ENCODE peak calls at places on chromosomes 16 and 17, in nine cellular contexts. One of them, this sample, is unnamed.

GRCh38 chr16:11561856-11562255 is 24.9 kb downstream of the LITAF start:
- DNase-seq in MM.1S: no peak
- DNase-seq in A549: no peak
- DNase-seq in heart left ventricle: no peak
- DNase-seq in mesothelial cell of epicardium: no peak
- DNase-seq in Calu3: no peak
- DNase-seq in endodermal cell: no peak
- DNase-seq in GM20000: no peak
- DNase-seq in HFFc6: no peak
- DNase-seq in this sample: no peak

GRCh38 chr17:82107341-82107860 is 9.4 kb upstream of the FASN start:
- DNase-seq in MM.1S: no peak
- DNase-seq in A549: peak
- DNase-seq in heart left ventricle: no peak
- DNase-seq in mesothelial cell of epicardium: no peak
- DNase-seq in Calu3: no peak
- DNase-seq in endodermal cell: peak
- DNase-seq in GM20000: peak
- DNase-seq in HFFc6: no peak
- DNase-seq in this sample: no peak

GRCh38 chr17:58991718-58992331 is 114.9 kb downstream of the TRIM37 start:
- DNase-seq in MM.1S: no peak
- DNase-seq in A549: no peak
- DNase-seq in heart left ventricle: no peak
- DNase-seq in mesothelial cell of epicardium: no peak
- DNase-seq in Calu3: peak
- DNase-seq in endodermal cell: no peak
- DNase-seq in GM20000: peak
- DNase-seq in HFFc6: peak
- DNase-seq in this sample: no peak

GRCh38 chr16:49674255-49674980 is 181.5 kb downstream of the ZNF423 start:
- DNase-seq in MM.1S: no peak
- DNase-seq in A549: no peak
- DNase-seq in heart left ventricle: no peak
- DNase-seq in mesothelial cell of epicardium: no peak
- DNase-seq in Calu3: no peak
- DNase-seq in endodermal cell: no peak
- DNase-seq in GM20000: no peak
- DNase-seq in HFFc6: no peak
- DNase-seq in this sample: no peak

GRCh38 chr16:67917852-67918236 is 13.8 kb downstream of the CTRL start:
- DNase-seq in MM.1S: no peak
- DNase-seq in A549: peak
- DNase-seq in heart left ventricle: no peak
- DNase-seq in mesothelial cell of epicardium: no peak
- DNase-seq in Calu3: no peak
- DNase-seq in endodermal cell: no peak
- DNase-seq in GM20000: no peak
- DNase-seq in HFFc6: peak
- DNase-seq in this sample: no peak

GRCh38 chr16:85557976-85558589 is 55.0 kb upstream of the GSE1 start:
- DNase-seq in MM.1S: peak
- DNase-seq in A549: no peak
- DNase-seq in heart left ventricle: no peak
- DNase-seq in mesothelial cell of epicardium: no peak
- DNase-seq in Calu3: peak
- DNase-seq in endodermal cell: peak
- DNase-seq in GM20000: no peak
- DNase-seq in HFFc6: no peak
- DNase-seq in this sample: no peak

GRCh38 chr17:43645765-43646481 is 15.8 kb downstream of the MEOX1 start:
- DNase-seq in MM.1S: no peak
- DNase-seq in A549: no peak
- DNase-seq in heart left ventricle: peak
- DNase-seq in mesothelial cell of epicardium: no peak
- DNase-seq in Calu3: peak
- DNase-seq in endodermal cell: peak
- DNase-seq in GM20000: no peak
- DNase-seq in HFFc6: no peak
- DNase-seq in this sample: peak

GRCh38 chr17:50686494-50687199 is 21.1 kb downstream of the ANKRD40 start:
- DNase-seq in MM.1S: no peak
- DNase-seq in A549: peak
- DNase-seq in heart left ventricle: peak
- DNase-seq in mesothelial cell of epicardium: no peak
- DNase-seq in Calu3: peak
- DNase-seq in endodermal cell: peak
- DNase-seq in GM20000: no peak
- DNase-seq in HFFc6: peak
- DNase-seq in this sample: no peak

GRCh38 chr17:78347453-78347852 is 12.4 kb downstream of the SOCS3 start:
- DNase-seq in MM.1S: no peak
- DNase-seq in A549: no peak
- DNase-seq in heart left ventricle: no peak
- DNase-seq in mesothelial cell of epicardium: no peak
- DNase-seq in Calu3: no peak
- DNase-seq in endodermal cell: no peak
- DNase-seq in GM20000: no peak
- DNase-seq in HFFc6: no peak
- DNase-seq in this sample: no peak

GRCh38 chr17:78351449-78352006 is 8.3 kb downstream of the SOCS3 start:
- DNase-seq in MM.1S: no peak
- DNase-seq in A549: no peak
- DNase-seq in heart left ventricle: peak
- DNase-seq in mesothelial cell of epicardium: peak
- DNase-seq in Calu3: no peak
- DNase-seq in endodermal cell: peak
- DNase-seq in GM20000: no peak
- DNase-seq in HFFc6: peak
- DNase-seq in this sample: no peak

GRCh38 chr17:78346605-78347250 is 13.1 kb downstream of the SOCS3 start:
- DNase-seq in MM.1S: no peak
- DNase-seq in A549: no peak
- DNase-seq in heart left ventricle: no peak
- DNase-seq in mesothelial cell of epicardium: no peak
- DNase-seq in Calu3: no peak
- DNase-seq in endodermal cell: no peak
- DNase-seq in GM20000: no peak
- DNase-seq in HFFc6: peak
- DNase-seq in this sample: no peak

GRCh38 chr17:78348055-78348745 is 11.7 kb downstream of the SOCS3 start:
- DNase-seq in MM.1S: no peak
- DNase-seq in A549: no peak
- DNase-seq in heart left ventricle: no peak
- DNase-seq in mesothelial cell of epicardium: no peak
- DNase-seq in Calu3: no peak
- DNase-seq in endodermal cell: no peak
- DNase-seq in GM20000: no peak
- DNase-seq in HFFc6: no peak
- DNase-seq in this sample: no peak

DNA sequence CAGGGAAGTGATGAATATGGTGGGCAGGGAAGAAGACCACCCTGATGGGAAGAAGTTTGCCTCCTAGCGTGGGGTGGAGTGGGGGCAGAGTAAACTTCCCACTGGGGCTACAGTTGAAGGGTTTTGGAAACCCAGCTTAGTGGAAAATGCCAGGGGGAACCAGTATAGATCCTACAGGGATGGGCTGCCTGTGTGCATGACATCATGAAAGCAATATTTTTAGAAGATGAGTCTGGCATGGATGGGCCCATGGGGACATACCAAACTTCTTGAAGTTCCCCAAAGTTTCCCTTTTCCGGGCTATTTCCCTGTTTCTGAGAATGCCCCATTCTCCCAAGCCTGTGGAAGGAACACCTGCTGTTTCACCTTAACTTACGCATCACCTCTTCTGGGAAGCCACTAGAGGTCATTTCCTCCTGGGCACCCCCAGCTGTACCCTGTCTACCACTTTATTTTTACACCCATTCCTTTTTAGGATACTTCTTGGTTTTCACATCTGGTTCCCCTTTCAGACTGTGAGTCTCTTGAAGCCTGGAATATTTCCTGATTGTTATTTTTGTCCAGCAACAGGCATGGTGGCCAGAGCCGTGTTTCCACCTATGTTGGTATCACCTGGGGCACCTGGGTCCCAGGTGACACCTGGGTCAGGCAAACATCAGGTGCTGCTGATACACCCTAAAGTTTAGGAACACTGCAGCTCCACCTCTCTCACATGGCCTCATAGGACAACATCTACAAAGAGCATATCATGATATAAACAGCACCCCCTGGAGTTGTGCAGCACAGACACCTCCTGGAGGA is 9.8 kb downstream of the SOCS3 start:
- DNase-seq in MM.1S: no peak
- DNase-seq in A549: no peak
- DNase-seq in heart left ventricle: no peak
- DNase-seq in mesothelial cell of epicardium: no peak
- DNase-seq in Calu3: no peak
- DNase-seq in endodermal cell: no peak
- DNase-seq in GM20000: no peak
- DNase-seq in HFFc6: no peak
- DNase-seq in this sample: no peak
- TF ChIP-seq CTCF in MM.1S: no peak
- TF ChIP-seq CTCF in A549: peak
- TF ChIP-seq CTCF in heart left ventricle: no peak
- TF ChIP-seq CTCF in mesothelial cell of epicardium: no peak
- TF ChIP-seq CTCF in Calu3: no peak
- TF ChIP-seq CTCF in endodermal cell: peak
- TF ChIP-seq CTCF in GM20000: no peak
- TF ChIP-seq CTCF in HFFc6: peak
- TF ChIP-seq CTCF in this sample: no peak

GRCh38 chr16:1154291-1154886 is 1.5 kb downstream of the CACNA1H start:
- DNase-seq in MM.1S: no peak
- DNase-seq in A549: peak
- DNase-seq in heart left ventricle: no peak
- DNase-seq in mesothelial cell of epicardium: no peak
- DNase-seq in Calu3: no peak
- DNase-seq in endodermal cell: no peak
- DNase-seq in GM20000: no peak
- DNase-seq in HFFc6: no peak
- DNase-seq in this sample: no peak

GRCh38 chr16:1153480-1154160 is 714 bp downstream of the CACNA1H start:
- DNase-seq in MM.1S: no peak
- DNase-seq in A549: peak
- DNase-seq in heart left ventricle: no peak
- DNase-seq in mesothelial cell of epicardium: no peak
- DNase-seq in Calu3: no peak
- DNase-seq in endodermal cell: peak
- DNase-seq in GM20000: no peak
- DNase-seq in HFFc6: no peak
- DNase-seq in this sample: no peak

GRCh38 chr16:1152123-1152638 is 725 bp upstream of the CACNA1H start:
- DNase-seq in MM.1S: no peak
- DNase-seq in A549: peak
- DNase-seq in heart left ventricle: peak
- DNase-seq in mesothelial cell of epicardium: peak
- DNase-seq in Calu3: no peak
- DNase-seq in endodermal cell: peak
- DNase-seq in GM20000: no peak
- DNase-seq in HFFc6: no peak
- DNase-seq in this sample: no peak

GRCh38 chr16:1151424-1152122 is 1.3 kb upstream of the CACNA1H start:
- DNase-seq in MM.1S: no peak
- DNase-seq in A549: no peak
- DNase-seq in heart left ventricle: no peak
- DNase-seq in mesothelial cell of epicardium: no peak
- DNase-seq in Calu3: no peak
- DNase-seq in endodermal cell: peak
- DNase-seq in GM20000: peak
- DNase-seq in HFFc6: no peak
- DNase-seq in this sample: no peak

GRCh38 chr16:1152651-1153259 is at the start of gene CACNA1H:
- DNase-seq in MM.1S: no peak
- DNase-seq in A549: peak
- DNase-seq in heart left ventricle: peak
- DNase-seq in mesothelial cell of epicardium: peak
- DNase-seq in Calu3: no peak
- DNase-seq in endodermal cell: peak
- DNase-seq in GM20000: peak
- DNase-seq in HFFc6: no peak
- DNase-seq in this sample: peak
- TF ChIP-seq CTCF in MM.1S: no peak
- TF ChIP-seq CTCF in A549: peak
- TF ChIP-seq CTCF in heart left ventricle: peak
- TF ChIP-seq CTCF in mesothelial cell of epicardium: peak
- TF ChIP-seq CTCF in Calu3: no peak
- TF ChIP-seq CTCF in endodermal cell: peak
- TF ChIP-seq CTCF in GM20000: no peak
- TF ChIP-seq CTCF in HFFc6: peak
- TF ChIP-seq CTCF in this sample: peak

DNA sequence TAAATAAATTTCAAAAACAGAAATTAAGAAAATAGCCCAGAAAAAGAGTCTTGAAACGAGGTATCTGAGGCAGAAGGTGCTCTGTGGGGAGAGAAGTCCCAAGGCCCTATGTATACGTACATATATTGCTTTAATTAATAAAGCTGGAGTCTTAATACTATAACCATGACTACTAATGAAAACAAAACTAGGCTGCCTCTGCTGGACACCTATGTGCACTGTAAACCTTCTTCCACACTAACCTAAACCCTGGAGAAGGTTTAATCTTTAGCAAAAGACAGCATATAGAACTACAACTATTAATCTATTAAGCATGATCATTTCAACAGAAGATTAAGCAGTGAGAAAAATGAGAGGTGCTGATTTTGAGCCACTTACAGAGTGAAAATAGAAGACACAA is 153.9 kb upstream of the C17orf78 start:
- DNase-seq in MM.1S: no peak
- DNase-seq in A549: no peak
- DNase-seq in heart left ventricle: no peak
- DNase-seq in mesothelial cell of epicardium: no peak
- DNase-seq in Calu3: no peak
- DNase-seq in endodermal cell: no peak
- DNase-seq in GM20000: no peak
- DNase-seq in HFFc6: no peak
- DNase-seq in this sample: no peak
- TF ChIP-seq CTCF in MM.1S: no peak
- TF ChIP-seq CTCF in A549: no peak
- TF ChIP-seq CTCF in heart left ventricle: no peak
- TF ChIP-seq CTCF in mesothelial cell of epicardium: no peak
- TF ChIP-seq CTCF in Calu3: no peak
- TF ChIP-seq CTCF in endodermal cell: no peak
- TF ChIP-seq CTCF in GM20000: no peak
- TF ChIP-seq CTCF in HFFc6: peak
- TF ChIP-seq CTCF in this sample: no peak

GRCh38 chr17:61412860-61413653 is 13.4 kb downstream of the TBX2 start:
- DNase-seq in MM.1S: no peak
- DNase-seq in A549: no peak
- DNase-seq in heart left ventricle: peak
- DNase-seq in mesothelial cell of epicardium: no peak
- DNase-seq in Calu3: no peak
- DNase-seq in endodermal cell: no peak
- DNase-seq in GM20000: peak
- DNase-seq in HFFc6: no peak
- DNase-seq in this sample: no peak

GRCh38 chr17:61410100-61410551 is 10.5 kb downstream of the TBX2 start:
- DNase-seq in MM.1S: no peak
- DNase-seq in A549: no peak
- DNase-seq in heart left ventricle: peak
- DNase-seq in mesothelial cell of epicardium: peak
- DNase-seq in Calu3: no peak
- DNase-seq in endodermal cell: no peak
- DNase-seq in GM20000: peak
- DNase-seq in HFFc6: no peak
- DNase-seq in this sample: no peak

GRCh38 chr17:61410555-61411089 is 11.0 kb downstream of the TBX2 start:
- DNase-seq in MM.1S: peak
- DNase-seq in A549: no peak
- DNase-seq in heart left ventricle: peak
- DNase-seq in mesothelial cell of epicardium: peak
- DNase-seq in Calu3: no peak
- DNase-seq in endodermal cell: peak
- DNase-seq in GM20000: peak
- DNase-seq in HFFc6: peak
- DNase-seq in this sample: peak

GRCh38 chr17:61411944-61412859 is 12.6 kb downstream of the TBX2 start:
- DNase-seq in MM.1S: peak
- DNase-seq in A549: peak
- DNase-seq in heart left ventricle: peak
- DNase-seq in mesothelial cell of epicardium: peak
- DNase-seq in Calu3: peak
- DNase-seq in endodermal cell: peak
- DNase-seq in GM20000: peak
- DNase-seq in HFFc6: peak
- DNase-seq in this sample: peak

GRCh38 chr17:61411114-61411943 is 11.7 kb downstream of the TBX2 start:
- DNase-seq in MM.1S: peak
- DNase-seq in A549: no peak
- DNase-seq in heart left ventricle: peak
- DNase-seq in mesothelial cell of epicardium: peak
- DNase-seq in Calu3: peak
- DNase-seq in endodermal cell: peak
- DNase-seq in GM20000: peak
- DNase-seq in HFFc6: peak
- DNase-seq in this sample: peak
- TF ChIP-seq CTCF in MM.1S: no peak
- TF ChIP-seq CTCF in A549: peak
- TF ChIP-seq CTCF in heart left ventricle: peak
- TF ChIP-seq CTCF in mesothelial cell of epicardium: peak
- TF ChIP-seq CTCF in Calu3: peak
- TF ChIP-seq CTCF in endodermal cell: peak
- TF ChIP-seq CTCF in GM20000: no peak
- TF ChIP-seq CTCF in HFFc6: peak
- TF ChIP-seq CTCF in this sample: peak